ENCODE peak calls at places on chromosomes 12 and 14, in six cellular contexts. U is psoas muscle; Y is mesendoderm; K is activated T-cell treated with anti-CD3 and anti-CD28 coated beads, Interleukin-2, amount 50 U/mL, for 1 hour; B is COR-L47; C is NCI-H1092 treated with DMSO at 0.1 percent for 48 hours. A is an unnamed sample.

GRCh38 chr14:23640524-23641141 is 4.5 kb downstream of the DHRS2 start:
- DNase-seq in U (no peak), Y (peak; percentile 43), K (no peak), B (peak; percentile 43), C (peak; percentile 86), A (peak; percentile 62)

GRCh38 chr14:74927225-74927624 is 4.2 kb upstream of the RPS6KL1 start:
- DNase-seq in U (no peak), Y (no peak), K (no peak), B (no peak), C (no peak), A (no peak)

GRCh38 chr12:88782357-88782756 is 202.1 kb upstream of the KITLG start:
- DNase-seq in U (no peak), Y (no peak), K (no peak), B (no peak), C (no peak), A (no peak)

GRCh38 chr12:101051901-101052550 is 158.0 kb downstream of the SLC5A8 start:
- DNase-seq in U (no peak), Y (no peak), K (no peak), B (peak; percentile 8), C (no peak), A (peak; percentile 97)

GRCh38 chr14:105601360-105602242 is 75.2 kb downstream of the TMEM121 start:
- DNase-seq in U (no peak), Y (no peak), K (no peak), B (no peak), C (no peak), A (peak; percentile 21)

GRCh38 chr14:64654072-64654899 is 49.9 kb upstream of the PLEKHG3 start:
- DNase-seq in U (no peak), Y (no peak), K (no peak), B (no peak), C (peak; percentile 13), A (peak; percentile 51)

GRCh38 chr12:26465419-26466097 is 270.2 kb downstream of the SSPN start:
- DNase-seq in U (no peak), Y (peak; percentile 42), K (no peak), B (no peak), C (no peak), A (no peak)

GRCh38 chr12:69701821-69702220 is 2.7 kb upstream of the BEST3 start:
- DNase-seq in U (no peak), Y (no peak), K (no peak), B (peak; percentile 28), C (no peak), A (no peak)

GRCh38 chr12:84689638-84690037 is 223.0 kb downstream of the SLC6A15 start:
- DNase-seq in U (no peak), Y (no peak), K (no peak), B (no peak), C (no peak), A (no peak)

GRCh38 chr14:88562831-88563686 is at the start of gene ZC3H14:
- DNase-seq in U (peak; percentile 92), Y (peak; percentile 93), K (peak; percentile 90), B (peak; percentile 86), C (peak; percentile 89), A (peak; percentile 93)

GRCh38 chr14:91229743-91230200 is 14.7 kb downstream of the GPR68 start:
- DNase-seq in U (no peak), Y (no peak), K (peak; percentile 56), B (no peak), C (no peak), A (no peak)

GRCh38 chr12:122130150-122130549 is 43.9 kb downstream of the IL31 start:
- DNase-seq in U (no peak), Y (no peak), K (no peak), B (no peak), C (no peak), A (peak; percentile 54)

GRCh38 chr12:106974525-106974924 is 12.4 kb downstream of the MTERF2 start:
- DNase-seq in U (no peak), Y (no peak), K (no peak), B (no peak), C (no peak), A (no peak)

GRCh38 chr14:94139006-94139405 is 9.6 kb upstream of the IFI27L2 start:
- DNase-seq in U (no peak), Y (peak; percentile 8), K (no peak), B (no peak), C (no peak), A (peak; percentile 42)

GRCh38 chr12:108102363-108102762 is 26.7 kb upstream of the WSCD2 start:
- DNase-seq in U (no peak), Y (no peak), K (no peak), B (no peak), C (no peak), A (no peak)

GRCh38 chr12:124470806-124471205 is 96.6 kb downstream of the NCOR2 start:
- DNase-seq in U (no peak), Y (no peak), K (no peak), B (no peak), C (no peak), A (no peak)

GRCh38 chr14:92310776-92311375 is 12.1 kb upstream of the SLC24A4 start:
- DNase-seq in U (no peak), Y (no peak), K (no peak), B (no peak), C (no peak), A (no peak)

GRCh38 chr12:42744539-42745156 is 155.1 kb upstream of the PRICKLE1 start:
- DNase-seq in U (no peak), Y (peak; percentile 85), K (no peak), B (no peak), C (no peak), A (peak; percentile 93)